ENCODE peak calls at places on chromosomes 6 and 20, in four cellular contexts. R is HepG2, N is HCT116, E is K562. I is an unnamed sample.

GRCh38 chr6:158813032-158813431 is 6.1 kb downstream of the EZR start:
- DNase-seq in R (no peak), N (no peak), E (no peak), I (no peak)

GRCh38 chr6:169132361-169132895 is 121.2 kb downstream of the THBS2 start:
- DNase-seq in R (no peak), N (no peak), E (no peak), I (no peak)

GRCh38 chr20:19966840-19967239 is 50.3 kb upstream of the NAA20 start:
- DNase-seq in R (no peak), N (no peak), E (no peak), I (no peak)

GRCh38 chr6:89909991-89910390 is 15.7 kb downstream of the GJA10 start:
- DNase-seq in R (no peak), N (no peak), E (no peak), I (no peak)

GRCh38 chr6:51468704-51469103 is 618.7 kb downstream of the PKHD1 start:
- DNase-seq in R (no peak), N (no peak), E (no peak), I (no peak)

GRCh38 chr20:49140411-49140810 is 47.7 kb downstream of the STAU1 start:
- DNase-seq in R (no peak), N (no peak), E (no peak), I (no peak)

GRCh38 chr6:96460052-96460700 is 61.4 kb upstream of the UFL1 start:
- DNase-seq in R (no peak), N (no peak), E (no peak), I (no peak)

GRCh38 chr20:11970243-11970836 is 52.6 kb downstream of the BTBD3 start:
- DNase-seq in R (no peak), N (no peak), E (no peak), I (no peak)

GRCh38 chr20:50048420-50049166 is 64.4 kb downstream of the UBE2V1 start:
- DNase-seq in R (no peak), N (no peak), E (no peak), I (no peak)

GRCh38 chr6:3063733-3064700 is 4.3 kb upstream of the RIPK1 start:
- DNase-seq in R (peak), N (peak), E (peak), I (no peak)

GRCh38 chr6:90778419-90779203 is 191.7 kb upstream of the MAP3K7 start:
- DNase-seq in R (no peak), N (no peak), E (no peak), I (no peak)

GRCh38 chr6:152635949-152636674 is 1.1 kb downstream of the SYNE1 start:
- DNase-seq in R (no peak), N (no peak), E (no peak), I (no peak)

GRCh38 chr6:137218473-137218916 is 690 bp downstream of the IFNGR1 start:
- DNase-seq in R (peak), N (no peak), E (peak), I (peak)

GRCh38 chr6:51792273-51793030 is 295.0 kb downstream of the PKHD1 start:
- DNase-seq in R (no peak), N (no peak), E (no peak), I (no peak)

GRCh38 chr6:83908813-83909212 is 49.3 kb downstream of the CYB5R4 start:
- DNase-seq in R (no peak), N (no peak), E (no peak), I (no peak)

DNA sequence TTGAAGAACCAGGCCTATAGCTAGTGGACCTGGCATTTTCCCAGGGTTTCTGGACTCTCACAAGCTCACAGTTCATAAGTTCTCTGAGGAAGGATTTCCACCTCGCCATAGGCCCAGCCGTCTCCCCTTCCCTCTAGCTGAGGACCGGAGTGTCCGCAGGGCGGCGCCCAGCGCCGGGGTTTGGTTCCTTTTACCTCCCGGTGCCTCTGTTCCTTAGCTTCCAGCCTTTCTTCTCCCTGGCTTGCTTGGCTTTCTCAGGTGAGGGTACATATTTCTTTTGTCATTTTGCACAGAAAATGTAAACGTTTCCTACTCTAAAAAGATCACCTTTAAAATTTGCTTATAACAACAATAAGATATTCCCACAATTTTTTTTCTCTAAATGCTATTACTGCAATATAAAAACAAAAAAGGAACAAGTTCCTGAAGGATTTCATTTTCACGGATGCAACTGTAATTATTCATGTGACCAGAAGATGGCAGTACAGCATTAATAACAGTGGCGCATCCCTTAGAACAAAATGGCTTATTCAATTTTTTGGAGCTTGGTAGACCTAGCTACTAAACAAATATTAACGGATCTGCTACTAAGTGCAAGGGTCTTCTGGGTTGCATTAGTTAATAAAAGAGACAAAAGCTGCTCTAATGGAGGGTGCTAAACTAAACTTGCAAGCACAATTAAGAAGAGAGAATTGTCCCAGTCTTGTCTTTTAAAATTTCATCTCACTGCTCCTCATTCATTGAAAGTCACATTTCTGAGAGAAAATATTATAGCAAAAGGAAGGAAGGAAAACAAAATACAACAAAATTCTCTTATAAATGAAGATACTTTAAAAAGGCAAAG is 172.9 kb downstream of the ADGRG6 start:
- DNase-seq in R (peak), N (peak), E (peak), I (peak)
- TF ChIP-seq TCF7L2 in R (no peak), N (no peak), E (no peak), I (no peak)

GRCh38 chr6:12137480-12137879 is 125.4 kb downstream of the HIVEP1 start:
- DNase-seq in R (no peak), N (no peak), E (no peak), I (no peak)

GRCh38 chr6:12132351-12133222 is 120.5 kb downstream of the HIVEP1 start:
- DNase-seq in R (no peak), N (no peak), E (no peak), I (no peak)

GRCh38 chr6:12136905-12137304 is 124.8 kb downstream of the HIVEP1 start:
- DNase-seq in R (no peak), N (no peak), E (no peak), I (no peak)

GRCh38 chr6:12134991-12135390 is 122.9 kb downstream of the HIVEP1 start:
- DNase-seq in R (no peak), N (no peak), E (no peak), I (no peak)

DNA sequence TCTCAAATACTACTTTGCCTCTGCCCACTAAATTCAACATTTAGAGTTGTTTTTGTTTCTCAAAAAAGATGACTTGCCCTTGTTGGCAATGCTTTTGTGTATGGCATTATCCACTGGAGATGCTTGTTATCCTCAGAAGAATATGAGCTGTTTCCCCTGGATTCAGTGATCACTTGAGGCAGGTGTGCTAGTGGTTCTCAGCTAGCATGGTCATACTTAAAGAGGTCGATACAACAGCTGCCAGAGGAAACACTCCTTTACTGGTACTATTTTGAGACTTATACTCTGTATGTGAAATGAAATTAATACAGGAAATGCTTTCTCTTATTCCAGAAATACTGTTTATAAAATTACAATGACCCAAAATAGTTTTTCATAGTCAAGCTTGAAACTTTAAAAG is 122.5 kb downstream of the HIVEP1 start:
- DNase-seq in R (no peak), N (no peak), E (no peak), I (no peak)
- TF ChIP-seq TCF7L2 in R (no peak), N (no peak), E (no peak), I (no peak)

DNA sequence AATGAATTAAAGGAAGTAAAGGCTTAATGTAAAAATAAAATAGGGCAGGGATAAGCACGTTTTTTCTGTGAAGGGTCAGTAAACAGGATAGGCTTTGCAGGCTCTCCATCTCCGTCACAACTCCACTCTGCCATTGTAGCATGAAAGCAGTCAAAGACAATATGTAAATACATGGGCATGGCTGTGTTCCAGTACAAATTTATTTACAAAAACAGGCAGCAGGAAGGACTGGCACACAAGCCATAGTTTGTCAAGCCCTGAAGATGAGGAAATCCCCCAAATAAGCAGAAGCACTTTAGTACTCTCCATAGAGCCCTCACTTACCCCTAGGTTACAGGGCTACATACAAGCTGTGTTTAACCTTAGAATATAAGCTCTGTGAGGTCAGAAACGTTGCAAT is 8.9 kb upstream of the FBXO9 start:
- DNase-seq in R (no peak), N (no peak), E (no peak), I (no peak)
- TF ChIP-seq TCF7L2 in R (no peak), N (no peak), E (no peak), I (no peak)

GRCh38 chr6:39227476-39227875 is 1.8 kb downstream of the KCNK5 start:
- DNase-seq in R (no peak), N (no peak), E (no peak), I (no peak)

GRCh38 chr6:39225946-39226437 is 3.3 kb downstream of the KCNK5 start:
- DNase-seq in R (no peak), N (no peak), E (peak), I (no peak)

GRCh38 chr6:39228992-39229767 is at the start of gene KCNK5:
- DNase-seq in R (peak), N (peak), E (peak), I (no peak)

GRCh38 chr6:39226606-39227300 is 2.5 kb downstream of the KCNK5 start:
- DNase-seq in R (no peak), N (no peak), E (no peak), I (no peak)

GRCh38 chr6:39228111-39228971 is 934 bp downstream of the KCNK5 start:
- DNase-seq in R (no peak), N (no peak), E (no peak), I (no peak)
- TF ChIP-seq TCF7L2 in R (no peak), N (no peak), E (no peak), I (no peak)

DNA sequence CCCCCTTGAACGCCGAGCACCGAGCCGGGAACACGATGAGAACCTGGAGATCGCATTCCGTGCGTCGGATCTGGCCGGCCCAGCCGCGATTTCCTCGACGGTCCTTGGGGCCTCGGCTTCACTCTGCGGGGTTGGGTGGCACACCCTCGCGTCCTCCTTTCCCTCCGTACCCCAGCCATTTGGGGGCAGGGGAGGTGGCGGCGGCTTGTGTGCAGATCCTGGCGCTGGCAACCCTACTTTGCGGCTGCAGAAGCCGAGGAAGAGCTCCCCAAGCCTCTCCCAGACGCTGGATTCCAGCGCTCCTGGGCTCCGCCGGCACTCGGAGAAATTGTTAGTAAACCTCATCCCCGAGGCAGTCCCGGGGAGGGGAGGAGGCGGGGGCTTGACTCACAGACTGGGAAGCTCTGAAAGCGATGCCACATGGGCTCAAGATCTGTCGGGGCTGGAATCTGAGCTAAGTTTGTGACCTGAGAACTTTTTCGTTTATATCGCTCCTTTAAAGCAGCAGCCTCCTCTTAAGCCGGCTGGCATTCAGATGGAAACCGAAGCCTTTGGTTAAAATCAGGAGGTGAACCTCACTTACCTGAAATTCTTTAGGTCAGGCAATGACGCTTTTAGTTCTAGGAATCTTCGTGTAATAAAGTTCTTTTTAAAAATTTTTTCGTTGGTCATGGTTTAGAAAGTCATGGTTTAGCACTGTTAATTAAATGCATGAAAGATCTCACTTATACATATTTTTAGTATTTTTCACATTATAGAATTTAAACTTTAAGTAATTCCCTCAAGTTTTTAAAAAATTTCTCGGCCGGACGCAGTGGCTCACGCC is 850 bp downstream of the DSE start:
- DNase-seq in R (no peak), N (peak), E (no peak), I (no peak)
- TF ChIP-seq TCF7L2 in R (no peak), N (no peak), E (no peak), I (no peak)

GRCh38 chr6:52909131-52909530 is 367 bp downstream of the GSTA3 start:
- DNase-seq in R (no peak), N (no peak), E (no peak), I (no peak)
- TF ChIP-seq TCF7L2 in R (no peak), N (no peak), E (no peak), I (no peak)

GRCh38 chr6:71414486-71414885 is 125.9 kb downstream of the OGFRL1 start:
- DNase-seq in R (no peak), N (no peak), E (no peak), I (no peak)

GRCh38 chr6:71419954-71420692 is 131.5 kb downstream of the OGFRL1 start:
- DNase-seq in R (no peak), N (no peak), E (no peak), I (no peak)

GRCh38 chr6:71420693-71421328 is 132.2 kb downstream of the OGFRL1 start:
- DNase-seq in R (no peak), N (no peak), E (no peak), I (peak)

GRCh38 chr6:71421611-71422010 is 133.0 kb downstream of the OGFRL1 start:
- DNase-seq in R (no peak), N (no peak), E (no peak), I (no peak)

DNA sequence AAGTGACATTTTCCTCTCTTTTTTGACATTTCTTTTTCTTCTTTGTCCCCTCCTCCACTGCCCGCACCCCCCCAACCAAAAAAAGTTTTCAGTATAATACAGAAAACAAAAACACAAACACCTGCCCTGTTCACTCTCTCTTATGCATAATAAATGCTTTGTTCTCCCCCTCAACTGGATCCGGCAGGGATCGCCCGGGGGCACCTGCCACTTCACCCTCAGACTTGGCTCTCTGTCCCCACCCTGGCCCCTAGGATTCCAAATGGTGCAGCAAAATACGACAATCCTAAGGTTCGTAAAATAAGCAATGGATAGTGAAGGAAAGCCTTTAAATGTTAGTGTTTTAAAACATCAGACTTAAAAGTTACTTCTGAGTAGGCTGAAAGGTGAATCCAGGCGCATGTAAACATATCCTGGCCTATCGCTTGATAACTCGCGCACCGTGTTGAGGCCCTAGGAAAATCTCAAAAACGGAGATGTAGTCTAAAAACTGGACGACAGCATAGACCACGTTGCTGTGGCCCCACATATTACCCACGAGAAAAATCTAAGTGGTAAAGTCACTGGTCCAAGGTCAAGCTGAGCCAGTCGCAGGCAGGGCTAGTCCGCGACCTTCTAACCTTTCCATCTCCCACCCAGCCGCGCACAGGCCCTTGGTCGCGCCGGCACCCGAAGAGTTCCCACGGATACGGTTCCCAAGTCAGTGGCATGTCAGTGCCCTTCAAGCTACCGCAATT is 130.8 kb downstream of the OGFRL1 start:
- DNase-seq in R (no peak), N (no peak), E (no peak), I (no peak)
- TF ChIP-seq TCF7L2 in R (no peak), N (no peak), E (no peak), I (no peak)

DNA sequence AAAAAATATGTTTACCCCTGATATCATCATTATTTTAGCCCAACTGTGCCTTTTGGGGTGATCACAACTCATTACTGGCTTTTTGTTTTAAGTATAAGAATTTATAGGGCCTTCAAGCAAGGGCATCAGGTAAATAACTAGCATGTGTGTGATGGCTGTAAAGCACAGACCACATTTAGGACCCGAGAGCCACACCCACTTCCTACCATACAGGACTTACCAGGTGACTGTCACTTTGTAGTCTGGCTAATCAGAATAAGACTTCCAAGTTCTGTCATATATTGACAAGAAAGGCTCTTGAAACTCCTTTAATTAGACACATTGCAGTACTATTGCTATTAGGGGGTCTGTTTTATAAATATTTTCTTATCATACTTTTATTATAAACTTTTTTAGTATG is 31.1 kb downstream of the TMEM242 start:
- DNase-seq in R (no peak), N (no peak), E (no peak), I (no peak)
- TF ChIP-seq TCF7L2 in R (no peak), N (no peak), E (no peak), I (no peak)

DNA sequence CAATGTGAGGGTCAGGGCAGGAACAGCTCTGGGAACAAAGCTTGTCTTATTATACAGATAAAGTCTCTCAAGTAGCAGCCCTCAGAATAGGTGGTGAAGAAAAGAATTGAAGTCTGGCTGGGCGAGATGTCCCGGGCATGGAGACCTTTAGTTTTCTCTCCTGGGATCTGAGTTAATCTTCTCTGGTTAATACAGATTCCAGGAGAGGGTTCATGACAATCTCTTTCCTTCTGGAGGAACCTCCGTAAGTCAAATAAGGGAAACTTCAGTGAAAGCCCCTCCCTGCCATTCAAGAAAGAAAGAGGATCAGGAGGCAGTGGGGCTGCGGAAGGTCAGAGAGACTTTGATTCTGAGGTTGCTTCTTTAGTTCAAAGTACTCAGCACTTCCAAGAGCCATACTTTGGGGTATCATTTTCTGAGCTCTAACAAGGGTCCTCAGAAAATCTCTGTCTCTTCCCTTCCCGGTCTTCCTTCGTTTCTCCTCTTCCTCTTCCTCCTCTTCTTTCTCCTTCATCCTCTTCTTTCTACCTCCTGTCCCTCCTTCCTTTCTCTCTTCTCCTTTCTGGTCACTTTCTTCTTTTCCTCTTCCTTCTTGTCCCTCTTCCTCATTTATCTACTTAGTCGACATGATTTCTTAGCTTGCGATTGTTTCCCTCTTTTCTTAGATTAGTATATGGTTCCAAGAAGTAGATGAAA is 4.6 kb upstream of the ZNF184 start:
- DNase-seq in R (no peak), N (no peak), E (no peak), I (no peak)
- TF ChIP-seq TCF7L2 in R (no peak), N (no peak), E (no peak), I (no peak)

DNA sequence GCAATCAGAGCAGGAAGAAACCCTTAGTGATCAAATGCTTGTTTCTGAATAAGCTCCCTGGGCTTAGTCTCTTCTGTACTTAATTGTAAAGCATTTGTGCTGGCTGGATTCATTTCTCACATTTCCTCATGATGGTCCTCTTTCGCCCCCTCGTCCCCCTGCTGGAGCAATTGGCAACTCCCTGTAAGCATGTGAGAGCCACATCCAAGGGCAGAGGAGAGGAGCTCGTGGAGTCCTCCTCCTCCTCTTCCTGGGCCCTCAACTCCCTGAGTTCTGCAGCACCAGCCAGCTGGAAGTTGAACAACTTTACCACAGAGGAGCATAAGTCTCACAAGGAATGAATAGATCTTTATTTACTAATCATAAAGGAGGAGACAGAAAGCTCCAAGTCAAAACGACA is 12.6 kb downstream of the ANKEF1 start:
- DNase-seq in R (peak), N (no peak), E (no peak), I (no peak)
- TF ChIP-seq TCF7L2 in R (no peak), N (no peak), E (no peak), I (no peak)

I was measured in Panc1.